ENCODE peak calls at places on chromosomes 7 and 10, in nine cellular contexts. G is T-helper 22 cell; U is stimulated activated naive CD8-positive, alpha-beta T cell treated with anti-CD3 and anti-CD28 coated beads, Interleukin-15, Interleukin-2, amounts not matched to agents 100 U/mL and 50 U/mL, for 24 hours; K is stimulated activated CD4-positive, alpha-beta T cell treated with anti-CD3 and anti-CD28 coated beads, Interleukin-12 subunit alpha, Interleukin-12 subunit beta, amount 100 ng/mL, for 24 hours; P is NCI-H2029; N is NCI-H1092 treated with DMSO at 0.1 percent for 48 hours; L is psoas muscle; Z is GM10248; B is T-helper 2 cell. Y is an unnamed sample.

GRCh38 chr7:127833641-127834040 is 181.6 kb downstream of the SND1 start:
- DNase-seq in K (no peak), L (no peak), B (no peak), P (no peak), U (no peak), G (no peak), Z (no peak), N (no peak), Y (no peak)

GRCh38 chr10:81104494-81104893 is 566.8 kb downstream of the SH2D4B start:
- DNase-seq in G (no peak), P (no peak), L (no peak), B (no peak), N (no peak), K (no peak), U (no peak), Z (no peak), Y (no peak)

GRCh38 chr7:101240226-101241014 is 2.8 kb upstream of the CLDN15 start:
- DNase-seq in Z (no peak), L (no peak), G (no peak), B (no peak), N (no peak), K (no peak), P (no peak), U (no peak), Y (no peak)

GRCh38 chr7:80136276-80137045 is 1.8 kb downstream of the GNAI1 start:
- DNase-seq in G (no peak), B (peak), L (no peak), K (no peak), N (no peak), Z (no peak), U (no peak), P (no peak), Y (no peak)

GRCh38 chr7:65951837-65952578 is 30.0 kb downstream of the GUSB start:
- DNase-seq in K (no peak), L (no peak), G (no peak), N (no peak), P (peak), U (no peak), Z (no peak), B (no peak), Y (peak)

GRCh38 chr7:142798451-142799438 is 28.0 kb downstream of the PRSS2 start:
- DNase-seq in L (no peak), U (peak), B (peak), P (no peak), N (no peak), G (no peak), Z (no peak), K (no peak), Y (no peak)

GRCh38 chr7:2999078-2999500 is 44.6 kb downstream of the CARD11 start:
- DNase-seq in B (no peak), Z (no peak), P (no peak), U (no peak), K (no peak), L (no peak), G (no peak), N (no peak), Y (no peak)

GRCh38 chr10:3825862-3826351 is 40.9 kb upstream of the KLF6 start:
- DNase-seq in K (no peak), G (no peak), U (no peak), L (peak), Z (no peak), N (no peak), P (no peak), B (no peak), Y (no peak)

GRCh38 chr10:70457759-70458305 is 16.4 kb upstream of the NODAL start:
- DNase-seq in B (no peak), K (no peak), Z (no peak), P (no peak), N (no peak), G (no peak), L (no peak), U (no peak), Y (no peak)

GRCh38 chr10:114674321-114674720 is 16.2 kb upstream of the ABLIM1 start:
- DNase-seq in N (no peak), G (no peak), L (no peak), Z (no peak), P (no peak), U (no peak), B (no peak), K (no peak), Y (no peak)

GRCh38 chr10:76149182-76149581 is 717.8 kb downstream of the LRMDA start:
- DNase-seq in K (no peak), L (no peak), Z (no peak), U (no peak), B (no peak), P (no peak), G (no peak), N (no peak), Y (no peak)

GRCh38 chr7:114879554-114879953 is 42.3 kb upstream of the MDFIC start:
- DNase-seq in N (no peak), G (no peak), K (no peak), Z (no peak), P (no peak), U (no peak), B (no peak), L (no peak), Y (no peak)

GRCh38 chr7:43502941-43503340 is 80.0 kb upstream of the STK17A start:
- DNase-seq in L (no peak), Z (no peak), P (no peak), B (peak), N (no peak), U (no peak), G (no peak), K (no peak), Y (no peak)

GRCh38 chr10:99530108-99531025 is 2.4 kb upstream of the NKX2-3 start:
- DNase-seq in L (no peak), Z (peak), G (no peak), N (no peak), B (no peak), K (no peak), U (no peak), P (no peak), Y (no peak)

GRCh38 chr10:51314079-51314835 is 240.0 kb downstream of the PRKG1 start:
- DNase-seq in U (no peak), L (no peak), N (no peak), G (no peak), K (no peak), Z (no peak), B (no peak), P (no peak), Y (no peak)

GRCh38 chr10:116151076-116151475 is 121.9 kb downstream of the GFRA1 start:
- DNase-seq in L (no peak), Z (no peak), U (no peak), B (no peak), G (no peak), K (no peak), P (no peak), N (no peak), Y (no peak)

GRCh38 chr10:122420624-122421007 is 33.8 kb upstream of the ARMS2 start:
- DNase-seq in B (no peak), P (no peak), K (no peak), G (no peak), N (no peak), Z (no peak), U (no peak), L (no peak), Y (no peak)

GRCh38 chr7:144738708-144739314 is 97.0 kb downstream of the TPK1 start:
- DNase-seq in N (peak), L (no peak), B (peak), Z (peak), G (no peak), K (no peak), U (no peak), P (no peak), Y (peak)

GRCh38 chr10:70334526-70335245 is 47.7 kb downstream of the LRRC20 start:
- DNase-seq in L (no peak), N (no peak), B (no peak), G (no peak), U (no peak), P (no peak), Z (no peak), K (no peak), Y (no peak)

GRCh38 chr7:128841961-128842673 is 11.9 kb downstream of the FLNC start:
- DNase-seq in B (peak), P (no peak), N (peak), K (peak), G (no peak), U (peak), L (peak), Z (peak), Y (peak)

GRCh38 chr7:17292858-17293257 is 5.6 kb upstream of the AHR start:
- DNase-seq in G (no peak), P (no peak), Z (no peak), L (no peak), N (no peak), U (no peak), K (no peak), B (no peak), Y (peak)

GRCh38 chr7:100895956-100896742 is 461 bp upstream of the ACHE start:
- DNase-seq in P (no peak), Z (no peak), U (peak), K (no peak), N (no peak), G (no peak), B (no peak), L (peak), Y (peak)